ENCODE peak calls at places on chromosomes 6 and 20, in six cellular contexts. One of them, this sample, is unnamed.

GRCh38 chr6:20559924-20560551 is 25.8 kb downstream of the CDKAL1 start:
- DNase-seq in fibroblast of lung: peak; percentile 47
- DNase-seq in natural killer cell: no peak
- DNase-seq in heart right ventricle: no peak
- DNase-seq in adrenal gland: no peak
- DNase-seq in thoracic aorta: no peak
- DNase-seq in this sample: no peak

GRCh38 chr6:117483004-117483644 is 650 bp downstream of the DCBLD1 start:
- DNase-seq in fibroblast of lung: peak; percentile 51
- DNase-seq in natural killer cell: peak; percentile 25
- DNase-seq in heart right ventricle: peak; percentile 50
- DNase-seq in adrenal gland: peak; percentile 78
- DNase-seq in thoracic aorta: no peak
- DNase-seq in this sample: peak; percentile 63

GRCh38 chr6:142819603-142820335 is 125.2 kb downstream of the HIVEP2 start:
- DNase-seq in fibroblast of lung: peak; percentile 35
- DNase-seq in natural killer cell: no peak
- DNase-seq in heart right ventricle: no peak
- DNase-seq in adrenal gland: no peak
- DNase-seq in thoracic aorta: no peak
- DNase-seq in this sample: no peak

GRCh38 chr6:143999406-143999805 is 8.7 kb downstream of the PLAGL1 start:
- DNase-seq in fibroblast of lung: peak; percentile 91
- DNase-seq in natural killer cell: no peak
- DNase-seq in heart right ventricle: no peak
- DNase-seq in adrenal gland: peak; percentile 56
- DNase-seq in thoracic aorta: no peak
- DNase-seq in this sample: no peak

GRCh38 chr20:61706562-61706961 is 359.1 kb downstream of the TAF4 start:
- DNase-seq in fibroblast of lung: no peak
- DNase-seq in natural killer cell: no peak
- DNase-seq in heart right ventricle: no peak
- DNase-seq in adrenal gland: no peak
- DNase-seq in thoracic aorta: no peak
- DNase-seq in this sample: no peak

GRCh38 chr20:8309638-8310037 is 177.6 kb downstream of the PLCB1 start:
- DNase-seq in fibroblast of lung: no peak
- DNase-seq in natural killer cell: no peak
- DNase-seq in heart right ventricle: no peak
- DNase-seq in adrenal gland: no peak
- DNase-seq in thoracic aorta: no peak
- DNase-seq in this sample: no peak

GRCh38 chr20:41466836-41467619 is 100.4 kb upstream of the EMILIN3 start:
- DNase-seq in fibroblast of lung: no peak
- DNase-seq in natural killer cell: no peak
- DNase-seq in heart right ventricle: no peak
- DNase-seq in adrenal gland: no peak
- DNase-seq in thoracic aorta: no peak
- DNase-seq in this sample: no peak

GRCh38 chr6:25227854-25228253 is 51.3 kb upstream of the CARMIL1 start:
- DNase-seq in fibroblast of lung: no peak
- DNase-seq in natural killer cell: no peak
- DNase-seq in heart right ventricle: no peak
- DNase-seq in adrenal gland: no peak
- DNase-seq in thoracic aorta: no peak
- DNase-seq in this sample: no peak

GRCh38 chr6:86192123-86192522 is 549.4 kb upstream of the SYNCRIP start:
- DNase-seq in fibroblast of lung: peak; percentile 0
- DNase-seq in natural killer cell: no peak
- DNase-seq in heart right ventricle: no peak
- DNase-seq in adrenal gland: no peak
- DNase-seq in thoracic aorta: no peak
- DNase-seq in this sample: no peak

GRCh38 chr6:116399287-116399686 is 28.5 kb downstream of the DSE start:
- DNase-seq in fibroblast of lung: no peak
- DNase-seq in natural killer cell: no peak
- DNase-seq in heart right ventricle: no peak
- DNase-seq in adrenal gland: no peak
- DNase-seq in thoracic aorta: no peak
- DNase-seq in this sample: no peak

GRCh38 chr20:5652626-5653573 is 97.3 kb upstream of the SHLD1 start:
- DNase-seq in fibroblast of lung: peak; percentile 89
- DNase-seq in natural killer cell: no peak
- DNase-seq in heart right ventricle: no peak
- DNase-seq in adrenal gland: no peak
- DNase-seq in thoracic aorta: no peak
- DNase-seq in this sample: no peak

GRCh38 chr6:164315376-164315775 is 900.9 kb downstream of the QKI start:
- DNase-seq in fibroblast of lung: no peak
- DNase-seq in natural killer cell: no peak
- DNase-seq in heart right ventricle: no peak
- DNase-seq in adrenal gland: no peak
- DNase-seq in thoracic aorta: no peak
- DNase-seq in this sample: no peak

GRCh38 chr20:62141397-62142251 is 1.6 kb downstream of the PSMA7 start:
- DNase-seq in fibroblast of lung: peak; percentile 46
- DNase-seq in natural killer cell: no peak
- DNase-seq in heart right ventricle: no peak
- DNase-seq in adrenal gland: peak; percentile 54
- DNase-seq in thoracic aorta: no peak
- DNase-seq in this sample: no peak

GRCh38 chr20:41618807-41619294 is 674 bp upstream of the CHD6 start:
- DNase-seq in fibroblast of lung: no peak
- DNase-seq in natural killer cell: no peak
- DNase-seq in heart right ventricle: no peak
- DNase-seq in adrenal gland: no peak
- DNase-seq in thoracic aorta: no peak
- DNase-seq in this sample: no peak

DNA sequence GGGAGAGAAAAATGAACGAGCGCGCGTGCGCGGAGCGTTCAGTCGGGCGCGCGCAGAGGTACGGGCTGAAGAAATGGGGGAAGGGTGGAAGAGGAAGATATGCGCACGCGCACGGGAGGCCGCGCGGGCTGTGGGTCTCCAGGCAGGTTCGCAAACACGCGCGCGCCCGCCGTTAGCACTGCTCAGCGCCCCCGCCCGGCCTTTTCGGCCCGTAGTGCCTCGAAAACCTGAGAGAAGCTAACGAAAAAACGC is 393 bp downstream of the BCLAF1 start:
- DNase-seq in fibroblast of lung: peak; percentile 90
- DNase-seq in natural killer cell: peak; percentile 94
- DNase-seq in heart right ventricle: peak; percentile 92
- DNase-seq in adrenal gland: peak; percentile 90
- DNase-seq in thoracic aorta: peak; percentile 60
- DNase-seq in this sample: peak; percentile 86
- TF ChIP-seq CTCF in fibroblast of lung: no peak
- TF ChIP-seq CTCF in natural killer cell: no peak
- TF ChIP-seq CTCF in heart right ventricle: no peak
- TF ChIP-seq CTCF in adrenal gland: no peak
- TF ChIP-seq CTCF in thoracic aorta: peak; percentile 7
- TF ChIP-seq CTCF in this sample: no peak

DNA sequence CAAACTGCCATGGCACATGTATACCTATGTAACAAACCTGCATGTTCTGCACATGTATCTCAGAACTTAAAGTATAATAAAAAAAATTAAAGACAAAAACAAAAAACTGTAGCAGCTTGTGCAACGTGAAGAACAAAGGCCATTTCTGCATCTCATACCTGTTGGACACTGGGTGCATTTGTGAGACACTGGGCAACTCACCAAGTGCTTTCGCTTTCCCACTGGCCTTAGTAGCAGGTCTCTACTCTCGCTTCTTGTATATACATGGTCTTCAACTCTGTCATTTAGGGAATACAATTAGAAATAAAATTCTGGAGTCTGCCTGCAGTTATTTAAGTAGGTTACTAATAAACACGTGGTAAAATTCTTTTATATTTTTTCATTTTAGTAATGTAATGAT is 423.8 kb downstream of the CBLN4 start:
- DNase-seq in fibroblast of lung: no peak
- DNase-seq in natural killer cell: no peak
- DNase-seq in heart right ventricle: no peak
- DNase-seq in adrenal gland: no peak
- DNase-seq in thoracic aorta: no peak
- DNase-seq in this sample: no peak
- TF ChIP-seq CTCF in fibroblast of lung: no peak
- TF ChIP-seq CTCF in natural killer cell: no peak
- TF ChIP-seq CTCF in heart right ventricle: no peak
- TF ChIP-seq CTCF in adrenal gland: no peak
- TF ChIP-seq CTCF in thoracic aorta: no peak
- TF ChIP-seq CTCF in this sample: no peak

GRCh38 chr6:139744038-139744437 is 369.6 kb upstream of the CITED2 start:
- DNase-seq in fibroblast of lung: no peak
- DNase-seq in natural killer cell: no peak
- DNase-seq in heart right ventricle: no peak
- DNase-seq in adrenal gland: no peak
- DNase-seq in thoracic aorta: no peak
- DNase-seq in this sample: no peak
- TF ChIP-seq CTCF in fibroblast of lung: no peak
- TF ChIP-seq CTCF in natural killer cell: no peak
- TF ChIP-seq CTCF in heart right ventricle: no peak
- TF ChIP-seq CTCF in adrenal gland: no peak
- TF ChIP-seq CTCF in thoracic aorta: no peak
- TF ChIP-seq CTCF in this sample: no peak

GRCh38 chr6:168193816-168194701 is 115.0 kb upstream of the FRMD1 start:
- DNase-seq in fibroblast of lung: no peak
- DNase-seq in natural killer cell: no peak
- DNase-seq in heart right ventricle: no peak
- DNase-seq in adrenal gland: no peak
- DNase-seq in thoracic aorta: no peak
- DNase-seq in this sample: no peak
- TF ChIP-seq CTCF in fibroblast of lung: no peak
- TF ChIP-seq CTCF in natural killer cell: no peak
- TF ChIP-seq CTCF in heart right ventricle: no peak
- TF ChIP-seq CTCF in adrenal gland: no peak
- TF ChIP-seq CTCF in thoracic aorta: no peak
- TF ChIP-seq CTCF in this sample: peak; percentile 22

DNA sequence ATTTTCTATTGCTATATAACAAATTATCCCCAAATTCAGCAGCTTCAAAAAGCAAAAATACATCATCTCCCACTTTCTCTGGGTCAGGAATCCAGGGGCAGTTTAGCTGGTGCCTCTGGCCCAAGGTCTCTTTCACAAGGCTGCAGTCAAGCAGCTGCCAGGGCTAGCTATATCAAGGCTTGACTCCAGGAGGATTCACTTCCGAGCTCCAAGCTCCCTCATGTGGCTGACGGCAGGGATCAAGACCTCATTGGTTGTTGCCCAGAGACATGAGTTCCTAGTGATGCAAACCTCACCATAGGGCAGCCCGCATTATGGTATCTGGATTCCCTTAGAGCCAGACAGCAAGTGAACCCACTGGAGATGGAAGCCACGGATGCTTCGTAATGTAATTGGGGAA is 1.3 kb upstream of the VNN1 start:
- DNase-seq in fibroblast of lung: peak; percentile 79
- DNase-seq in natural killer cell: no peak
- DNase-seq in heart right ventricle: no peak
- DNase-seq in adrenal gland: peak; percentile 72
- DNase-seq in thoracic aorta: no peak
- DNase-seq in this sample: peak; percentile 11
- TF ChIP-seq CTCF in fibroblast of lung: peak; percentile 55
- TF ChIP-seq CTCF in natural killer cell: no peak
- TF ChIP-seq CTCF in heart right ventricle: no peak
- TF ChIP-seq CTCF in adrenal gland: peak; percentile 52
- TF ChIP-seq CTCF in thoracic aorta: no peak
- TF ChIP-seq CTCF in this sample: peak; percentile 33

This sample was measured in progenitor cell of endocrine pancreas.